ENCODE peak calls at places on chromosomes 5 and 9, in six cellular contexts. One of them, this sample, is unnamed.

GRCh38 chr5:96807099-96807654 is 568 bp downstream of the ERAP1 start:
- DNase-seq in Right ventricle myocardium superior: peak; percentile 89
- DNase-seq in transverse colon: peak; percentile 88
- DNase-seq in foreskin fibroblast: peak; percentile 92
- DNase-seq in A549: peak; percentile 75
- DNase-seq in left ventricle myocardium inferior: peak; percentile 85
- DNase-seq in this sample: peak; percentile 56

GRCh38 chr5:33046091-33046490 is 335.0 kb downstream of the NPR3 start:
- DNase-seq in Right ventricle myocardium superior: no peak
- DNase-seq in transverse colon: no peak
- DNase-seq in foreskin fibroblast: peak; percentile 54
- DNase-seq in A549: no peak
- DNase-seq in left ventricle myocardium inferior: no peak
- DNase-seq in this sample: no peak

GRCh38 chr9:107867738-107868137 is 378.2 kb upstream of the KLF4 start:
- DNase-seq in Right ventricle myocardium superior: no peak
- DNase-seq in transverse colon: no peak
- DNase-seq in foreskin fibroblast: no peak
- DNase-seq in A549: no peak
- DNase-seq in left ventricle myocardium inferior: no peak
- DNase-seq in this sample: no peak

GRCh38 chr9:75197521-75197920 is 109.2 kb downstream of the OSTF1 start:
- DNase-seq in Right ventricle myocardium superior: no peak
- DNase-seq in transverse colon: no peak
- DNase-seq in foreskin fibroblast: peak; percentile 19
- DNase-seq in A549: no peak
- DNase-seq in left ventricle myocardium inferior: no peak
- DNase-seq in this sample: peak; percentile 69

GRCh38 chr5:170479484-170479883 is 24.3 kb upstream of the KCNIP1 start:
- DNase-seq in Right ventricle myocardium superior: no peak
- DNase-seq in transverse colon: no peak
- DNase-seq in foreskin fibroblast: no peak
- DNase-seq in A549: peak; percentile 68
- DNase-seq in left ventricle myocardium inferior: no peak
- DNase-seq in this sample: no peak

GRCh38 chr9:14466429-14466818 is 152.5 kb upstream of the NFIB start:
- DNase-seq in Right ventricle myocardium superior: no peak
- DNase-seq in transverse colon: no peak
- DNase-seq in foreskin fibroblast: no peak
- DNase-seq in A549: no peak
- DNase-seq in left ventricle myocardium inferior: no peak
- DNase-seq in this sample: no peak

GRCh38 chr5:132979367-132979935 is 16.0 kb upstream of the AFF4 start:
- DNase-seq in Right ventricle myocardium superior: no peak
- DNase-seq in transverse colon: no peak
- DNase-seq in foreskin fibroblast: peak; percentile 71
- DNase-seq in A549: no peak
- DNase-seq in left ventricle myocardium inferior: no peak
- DNase-seq in this sample: no peak

GRCh38 chr9:92440751-92441046 is 16.4 kb upstream of the OMD start:
- DNase-seq in Right ventricle myocardium superior: no peak
- DNase-seq in transverse colon: no peak
- DNase-seq in foreskin fibroblast: no peak
- DNase-seq in A549: no peak
- DNase-seq in left ventricle myocardium inferior: no peak
- DNase-seq in this sample: no peak

GRCh38 chr5:138686668-138687067 is 66.6 kb upstream of the CTNNA1 start:
- DNase-seq in Right ventricle myocardium superior: no peak
- DNase-seq in transverse colon: no peak
- DNase-seq in foreskin fibroblast: peak; percentile 17
- DNase-seq in A549: no peak
- DNase-seq in left ventricle myocardium inferior: no peak
- DNase-seq in this sample: no peak

GRCh38 chr9:103186959-103187358 is 191.8 kb downstream of the CYLC2 start:
- DNase-seq in Right ventricle myocardium superior: no peak
- DNase-seq in transverse colon: no peak
- DNase-seq in foreskin fibroblast: no peak
- DNase-seq in A549: no peak
- DNase-seq in left ventricle myocardium inferior: no peak
- DNase-seq in this sample: no peak

GRCh38 chr5:32612134-32612888 is 27.0 kb downstream of the SUB1 start:
- DNase-seq in Right ventricle myocardium superior: no peak
- DNase-seq in transverse colon: peak; percentile 16
- DNase-seq in foreskin fibroblast: no peak
- DNase-seq in A549: no peak
- DNase-seq in left ventricle myocardium inferior: no peak
- DNase-seq in this sample: no peak

GRCh38 chr9:127915325-127915752 is 1.5 kb downstream of the ST6GALNAC4 start:
- DNase-seq in Right ventricle myocardium superior: no peak
- DNase-seq in transverse colon: peak; percentile 68
- DNase-seq in foreskin fibroblast: peak; percentile 37
- DNase-seq in A549: no peak
- DNase-seq in left ventricle myocardium inferior: no peak
- DNase-seq in this sample: no peak

GRCh38 chr5:133425764-133426738 is 186.3 kb downstream of the FSTL4 start:
- DNase-seq in Right ventricle myocardium superior: no peak
- DNase-seq in transverse colon: no peak
- DNase-seq in foreskin fibroblast: no peak
- DNase-seq in A549: no peak
- DNase-seq in left ventricle myocardium inferior: no peak
- DNase-seq in this sample: no peak

GRCh38 chr5:78405820-78406750 is 45.7 kb downstream of the SCAMP1 start:
- DNase-seq in Right ventricle myocardium superior: no peak
- DNase-seq in transverse colon: no peak
- DNase-seq in foreskin fibroblast: peak; percentile 64
- DNase-seq in A549: peak; percentile 33
- DNase-seq in left ventricle myocardium inferior: no peak
- DNase-seq in this sample: no peak

GRCh38 chr5:120096413-120096812 is 367.7 kb upstream of the PRR16 start:
- DNase-seq in Right ventricle myocardium superior: no peak
- DNase-seq in transverse colon: no peak
- DNase-seq in foreskin fibroblast: peak; percentile 59
- DNase-seq in A549: no peak
- DNase-seq in left ventricle myocardium inferior: no peak
- DNase-seq in this sample: no peak

GRCh38 chr5:168020522-168021294 is 270.7 kb upstream of the WWC1 start:
- DNase-seq in Right ventricle myocardium superior: no peak
- DNase-seq in transverse colon: no peak
- DNase-seq in foreskin fibroblast: no peak
- DNase-seq in A549: no peak
- DNase-seq in left ventricle myocardium inferior: no peak
- DNase-seq in this sample: no peak

GRCh38 chr9:91905958-91906585 is 44.0 kb downstream of the ROR2 start:
- DNase-seq in Right ventricle myocardium superior: no peak
- DNase-seq in transverse colon: peak; percentile 44
- DNase-seq in foreskin fibroblast: no peak
- DNase-seq in A549: peak; percentile 23
- DNase-seq in left ventricle myocardium inferior: peak; percentile 28
- DNase-seq in this sample: no peak

GRCh38 chr9:31089822-31090221 is 1294.6 kb upstream of the ACO1 start:
- DNase-seq in Right ventricle myocardium superior: no peak
- DNase-seq in transverse colon: no peak
- DNase-seq in foreskin fibroblast: no peak
- DNase-seq in A549: no peak
- DNase-seq in left ventricle myocardium inferior: no peak
- DNase-seq in this sample: no peak

GRCh38 chr5:170145462-170145861 is 39.8 kb downstream of the FOXI1 start:
- DNase-seq in Right ventricle myocardium superior: no peak
- DNase-seq in transverse colon: no peak
- DNase-seq in foreskin fibroblast: no peak
- DNase-seq in A549: no peak
- DNase-seq in left ventricle myocardium inferior: no peak
- DNase-seq in this sample: peak; percentile 27

GRCh38 chr5:51389326-51389581 is 6.0 kb downstream of the ISL1 start:
- DNase-seq in Right ventricle myocardium superior: no peak
- DNase-seq in transverse colon: no peak
- DNase-seq in foreskin fibroblast: no peak
- DNase-seq in A549: no peak
- DNase-seq in left ventricle myocardium inferior: no peak
- DNase-seq in this sample: no peak

GRCh38 chr9:87498046-87498815 is 564 bp downstream of the DAPK1 start:
- DNase-seq in Right ventricle myocardium superior: peak; percentile 60
- DNase-seq in transverse colon: peak; percentile 45
- DNase-seq in foreskin fibroblast: peak; percentile 31
- DNase-seq in A549: peak; percentile 69
- DNase-seq in left ventricle myocardium inferior: peak; percentile 31
- DNase-seq in this sample: peak; percentile 42

GRCh38 chr5:141811287-141812155 is 66.7 kb downstream of the PCDH1 start:
- DNase-seq in Right ventricle myocardium superior: no peak
- DNase-seq in transverse colon: no peak
- DNase-seq in foreskin fibroblast: peak; percentile 17
- DNase-seq in A549: peak; percentile 62
- DNase-seq in left ventricle myocardium inferior: no peak
- DNase-seq in this sample: peak; percentile 41

GRCh38 chr9:34590376-34591090 is 1.0 kb upstream of the CNTFR start:
- DNase-seq in Right ventricle myocardium superior: peak; percentile 71
- DNase-seq in transverse colon: peak; percentile 62
- DNase-seq in foreskin fibroblast: no peak
- DNase-seq in A549: no peak
- DNase-seq in left ventricle myocardium inferior: no peak
- DNase-seq in this sample: peak; percentile 37

GRCh38 chr5:60540855-60541805 is 158.8 kb downstream of the DEPDC1B start:
- DNase-seq in Right ventricle myocardium superior: no peak
- DNase-seq in transverse colon: no peak
- DNase-seq in foreskin fibroblast: peak; percentile 5
- DNase-seq in A549: no peak
- DNase-seq in left ventricle myocardium inferior: no peak
- DNase-seq in this sample: no peak